ENCODE peak calls at places on chromosomes 6 and 20, in eight cellular contexts. D is cardiac fibroblast, P is GM12865, Z is omental fat pad, L is left cardiac atrium, R is NCI-H1092 treated with DMSO at 0.1 percent for 48 hours, F is foreskin fibroblast, V is nucleus accumbens. Y is an unnamed sample.

GRCh38 chr20:11529046-11529445 is 388.6 kb upstream of the BTBD3 start:
- DNase-seq in D (no peak), P (no peak), Z (no peak), L (no peak), R (no peak), F (no peak), V (no peak), Y (no peak)

GRCh38 chr20:43590036-43590391 is 723 bp upstream of the IFT52 start:
- DNase-seq in D (no peak), P (peak), Z (no peak), L (no peak), R (no peak), F (no peak), V (peak), Y (peak)

GRCh38 chr20:4556781-4557180 is 164.9 kb upstream of the PRND start:
- DNase-seq in D (no peak), P (no peak), Z (no peak), L (no peak), R (no peak), F (no peak), V (no peak), Y (no peak)

GRCh38 chr6:91088976-91089375 is 502.1 kb upstream of the MAP3K7 start:
- DNase-seq in D (no peak), P (no peak), Z (no peak), L (no peak), R (peak), F (no peak), V (no peak), Y (no peak)

GRCh38 chr6:121748376-121748775 is 312.9 kb downstream of the GJA1 start:
- DNase-seq in D (peak), P (no peak), Z (no peak), L (no peak), R (no peak), F (peak), V (no peak), Y (no peak)

GRCh38 chr6:88899569-88900316 is 63.7 kb downstream of the RNGTT start:
- DNase-seq in D (no peak), P (peak), Z (no peak), L (no peak), R (no peak), F (no peak), V (no peak), Y (no peak)

GRCh38 chr20:22941550-22941949 is 93.6 kb upstream of the SSTR4 start:
- DNase-seq in D (no peak), P (no peak), Z (no peak), L (no peak), R (no peak), F (no peak), V (no peak), Y (no peak)

GRCh38 chr6:169851641-169852503 is 100.5 kb downstream of the ERMARD start:
- DNase-seq in D (peak), P (no peak), Z (no peak), L (peak), R (no peak), F (no peak), V (no peak), Y (no peak)

GRCh38 chr6:148577687-148578488 is 168.9 kb upstream of the UST start:
- DNase-seq in D (peak), P (peak), Z (no peak), L (peak), R (peak), F (peak), V (peak), Y (peak)

GRCh38 chr6:127030111-127030510 is 88.4 kb upstream of the RSPO3 start:
- DNase-seq in D (no peak), P (no peak), Z (no peak), L (no peak), R (no peak), F (no peak), V (no peak), Y (no peak)